ENCODE peak calls at places on chromosomes 1 and 21, in eight cellular contexts. W is lower lobe of right lung; H is SK-N-MC; Q is right cardiac atrium; N is CD8-positive, alpha-beta memory T cell; U is right lobe of liver; P is hepatocyte; F is uterus. M is an unnamed sample. For H3K9me3, the result is how much of the 10 kb centered on the place peaks cover.

GRCh38 chr1:65421341-65422174 is 1.1 kb downstream of the LEPR start:
- DNase-seq in W (no peak), H (no peak), Q (no peak), N (no peak), U (no peak), P (no peak), F (no peak), M (no peak)

GRCh38 chr1:70284366-70284765 is 63.2 kb downstream of the SRSF11 start:
- DNase-seq in W (no peak), H (no peak), Q (no peak), N (no peak), U (no peak), P (no peak), F (no peak), M (no peak)

GRCh38 chr21:41208946-41209345 is 41.0 kb downstream of the BACE2 start:
- DNase-seq in W (no peak), H (no peak), Q (no peak), N (no peak), U (no peak), P (no peak), F (no peak), M (no peak)

GRCh38 chr1:221563476-221563921 is 178.4 kb downstream of the DUSP10 start:
- DNase-seq in W (no peak), H (no peak), Q (no peak), N (no peak), U (peak), P (no peak), F (peak), M (no peak)

GRCh38 chr21:36478207-36478701 is 1.7 kb downstream of the CLDN14 start:
- DNase-seq in W (no peak), H (no peak), Q (no peak), N (no peak), U (no peak), P (peak), F (no peak), M (no peak)

GRCh38 chr1:81801834-81802531 is 1.2 kb downstream of the ADGRL2 start:
- DNase-seq in W (peak), H (no peak), Q (peak), N (no peak), U (peak), P (peak), F (no peak), M (no peak)

GRCh38 chr1:175195281-175195680 is 2.7 kb upstream of the KIAA0040 start:
- DNase-seq in W (no peak), H (no peak), Q (no peak), N (no peak), U (no peak), P (no peak), F (no peak), M (no peak)

GRCh38 chr1:87362834-87363426 is 34.2 kb downstream of the LMO4 start:
- DNase-seq in W (no peak), H (no peak), Q (no peak), N (no peak), U (no peak), P (no peak), F (no peak), M (no peak)

DNA sequence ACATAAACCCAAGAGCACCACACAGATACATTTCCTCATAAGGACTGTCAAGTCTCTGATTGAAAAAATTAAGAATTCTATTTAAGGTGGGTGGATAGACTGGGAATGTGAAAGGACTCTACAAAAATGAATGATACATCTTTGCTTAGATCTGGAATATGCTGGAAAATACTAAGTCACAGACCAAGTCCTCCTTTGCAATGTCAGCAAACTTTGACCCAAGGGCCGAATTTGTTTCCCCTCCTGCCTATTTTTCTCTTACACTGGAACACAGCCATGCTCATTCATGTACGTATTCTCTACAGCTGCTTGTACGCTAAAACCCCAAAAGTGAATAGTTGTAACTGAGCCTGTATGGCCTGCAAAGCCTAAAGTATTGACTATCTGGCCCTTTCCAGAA is 180.7 kb downstream of the ADSS2 start:
- DNase-seq in W (no peak), H (no peak), Q (no peak), N (no peak), U (no peak), P (no peak), F (no peak), M (no peak)
- H3K9me3 ChIP-seq in W (under half), H (under half), Q (under half), N (under half), U (under half), P (under half), F (under half), M (under half)

GRCh38 chr1:247043406-247043805 is 35.2 kb downstream of the ZNF670 start:
- DNase-seq in W (no peak), H (no peak), Q (no peak), N (no peak), U (no peak), P (no peak), F (no peak), M (no peak)

DNA sequence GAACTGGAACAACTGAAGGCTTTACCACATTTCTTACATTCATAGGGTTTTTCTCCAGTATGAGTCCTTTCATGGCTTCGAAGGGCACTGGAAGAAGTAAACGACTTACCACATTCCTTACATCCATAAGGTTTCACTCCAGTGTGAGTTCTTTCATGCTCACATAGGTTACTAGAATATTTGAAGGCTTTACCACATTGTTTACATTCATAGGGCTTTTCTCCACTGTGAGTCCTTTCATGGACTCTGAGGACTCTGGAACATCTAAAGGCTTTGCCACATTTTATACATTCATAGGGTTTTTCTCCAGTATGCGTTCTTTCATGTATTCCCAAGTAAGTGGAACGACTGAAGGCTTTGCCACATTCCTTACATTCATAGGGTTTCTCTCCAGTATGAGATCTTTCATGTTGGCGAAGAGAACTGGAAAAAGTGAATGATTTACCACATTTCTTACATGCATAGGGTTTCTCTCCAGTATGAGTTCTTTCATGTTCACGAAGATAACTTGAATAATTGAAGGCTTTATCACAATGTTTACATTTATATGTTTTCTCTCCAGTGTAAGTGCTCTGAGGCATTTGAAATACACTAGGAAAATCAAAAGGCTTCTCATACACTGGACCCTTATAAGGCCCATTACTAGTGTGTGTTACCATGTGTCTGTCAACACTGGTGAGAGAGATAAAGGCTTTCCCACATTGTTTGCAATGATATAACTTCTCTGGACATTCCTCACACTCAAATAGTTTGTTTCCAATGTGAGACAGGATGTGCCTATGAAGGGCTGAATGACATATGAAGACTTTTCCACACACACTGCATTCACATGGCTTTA is 29.8 kb upstream of the ZNF695 start:
- DNase-seq in W (no peak), H (no peak), Q (no peak), N (no peak), U (no peak), P (no peak), F (no peak), M (no peak)
- H3K9me3 ChIP-seq in W (half or more), H (under half), Q (under half), N (under half), U (under half), P (half or more), F (under half), M (under half)

GRCh38 chr1:67383999-67384638 is 46.1 kb downstream of the SERBP1 start:
- DNase-seq in W (no peak), H (no peak), Q (no peak), N (no peak), U (no peak), P (no peak), F (no peak), M (no peak)

GRCh38 chr1:67377253-67377652 is 52.9 kb downstream of the SERBP1 start:
- DNase-seq in W (no peak), H (no peak), Q (no peak), N (no peak), U (no peak), P (no peak), F (no peak), M (no peak)

GRCh38 chr1:67376381-67376780 is 53.8 kb downstream of the SERBP1 start:
- DNase-seq in W (no peak), H (no peak), Q (no peak), N (no peak), U (no peak), P (no peak), F (no peak), M (no peak)

DNA sequence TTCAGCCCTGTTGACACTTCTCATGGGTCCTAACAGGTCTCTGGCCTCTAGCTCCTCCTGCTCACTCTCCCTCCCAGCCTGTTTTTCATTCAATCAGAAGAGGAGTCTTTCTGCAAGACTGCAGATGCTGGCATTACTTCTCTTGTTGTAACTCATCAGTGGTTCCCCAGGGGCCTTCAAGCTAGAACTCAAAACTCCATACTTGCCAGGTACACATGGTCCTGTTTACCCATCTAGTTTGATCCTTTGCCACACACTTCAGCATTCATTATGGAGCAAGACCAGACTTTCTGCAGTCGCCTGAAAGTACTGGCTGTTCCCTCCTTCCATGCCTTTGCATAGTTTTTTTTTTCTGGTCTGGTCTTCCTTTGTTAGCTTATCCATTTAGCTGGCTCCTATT is 47.9 kb downstream of the SERBP1 start:
- DNase-seq in W (no peak), H (no peak), Q (no peak), N (no peak), U (no peak), P (no peak), F (no peak), M (no peak)
- H3K9me3 ChIP-seq in W (under half), H (under half), Q (under half), N (under half), U (under half), P (under half), F (under half), M (under half)

DNA sequence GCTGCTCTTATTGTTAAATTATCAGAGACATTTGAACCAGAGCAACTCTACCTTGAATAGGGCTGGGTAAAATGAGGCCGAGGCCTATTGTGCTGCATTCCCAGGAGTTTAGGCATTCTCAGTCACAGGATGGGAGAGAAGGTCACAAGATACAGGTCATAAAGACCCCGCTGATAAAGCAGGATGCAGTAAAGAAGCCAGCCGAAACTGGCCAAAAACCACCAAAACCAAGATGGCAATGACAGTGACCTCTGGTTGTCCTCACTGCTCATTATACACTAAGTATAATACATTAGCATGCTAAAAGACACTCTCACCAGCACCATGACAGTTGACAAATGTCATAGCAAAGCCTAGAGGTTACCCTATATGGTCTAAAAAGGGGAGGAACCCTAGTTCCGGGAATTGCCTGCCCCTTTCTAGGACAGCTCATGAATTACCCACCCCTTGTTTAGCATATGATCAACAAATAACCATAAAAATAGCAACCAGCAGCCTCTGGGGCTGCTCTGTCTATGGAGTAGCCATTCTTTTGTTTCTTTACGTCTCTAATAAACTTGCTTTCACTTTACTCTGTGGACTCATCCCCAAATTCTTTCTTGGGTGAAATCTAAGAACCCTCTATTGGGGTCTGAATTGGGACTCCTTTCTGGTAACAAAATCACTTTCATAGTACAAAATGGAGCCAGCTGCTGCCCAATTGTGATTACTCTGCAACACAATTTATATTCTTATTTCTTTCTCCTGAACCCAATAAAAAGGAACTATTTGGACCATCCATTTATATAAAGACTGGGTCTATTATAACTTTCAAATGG is 179.6 kb downstream of the TGFBR3 start:
- DNase-seq in W (no peak), H (no peak), Q (no peak), N (no peak), U (no peak), P (no peak), F (no peak), M (no peak)
- H3K9me3 ChIP-seq in W (under half), H (under half), Q (under half), N (under half), U (under half), P (under half), F (under half), M (under half)

M was measured in T-helper 17 cell.